ENCODE peak calls at places on chromosomes 6 and 20, in four cellular contexts. H is K562, X is HepG2, L is GM12878. G is an unnamed sample.

GRCh38 chr6:14722704-14723103 is 523.2 kb upstream of the JARID2 start:
- DNase-seq in H (no peak), X (no peak), L (no peak), G (no peak)

GRCh38 chr6:137799950-137800568 is 67.0 kb upstream of the TNFAIP3 start:
- DNase-seq in H (peak), X (peak), L (no peak), G (no peak)

GRCh38 chr20:20373046-20373706 is 5.3 kb downstream of the INSM1 start:
- DNase-seq in H (no peak), X (no peak), L (no peak), G (no peak)

GRCh38 chr6:109187399-109188114 is 92.2 kb downstream of the CEP57L1 start:
- DNase-seq in H (peak), X (peak), L (no peak), G (peak)

GRCh38 chr20:17735206-17735804 is 35.5 kb downstream of the BANF2 start:
- DNase-seq in H (no peak), X (no peak), L (no peak), G (no peak)

GRCh38 chr6:109687271-109687721 is 3.7 kb downstream of the AK9 start:
- DNase-seq in H (no peak), X (no peak), L (no peak), G (no peak)

GRCh38 chr20:17210983-17211382 is 15.9 kb upstream of the PCSK2 start:
- DNase-seq in H (no peak), X (peak), L (no peak), G (no peak)

GRCh38 chr20:62704341-62704948 is 4.2 kb upstream of the NTSR1 start:
- DNase-seq in H (peak), X (peak), L (no peak), G (no peak)

GRCh38 chr6:139588076-139588639 is 213.7 kb upstream of the CITED2 start:
- DNase-seq in H (peak), X (peak), L (no peak), G (no peak)

GRCh38 chr6:151719070-151719469 is 88.4 kb upstream of the ESR1 start:
- DNase-seq in H (no peak), X (no peak), L (no peak), G (no peak)

GRCh38 chr6:166602928-166603690 is 16.6 kb upstream of the RAMACL start:
- DNase-seq in H (no peak), X (no peak), L (no peak), G (no peak)

GRCh38 chr6:48068326-48069191 is 42.4 kb downstream of the PTCHD4 start:
- DNase-seq in H (no peak), X (no peak), L (no peak), G (peak)

GRCh38 chr6:111916747-111917146 is 43.5 kb upstream of the FYN start:
- DNase-seq in H (no peak), X (no peak), L (no peak), G (no peak)

GRCh38 chr20:11902264-11902663 is 15.4 kb upstream of the BTBD3 start:
- DNase-seq in H (no peak), X (no peak), L (no peak), G (no peak)

GRCh38 chr20:31870703-31871601 is 518 bp downstream of the TTLL9 start:
- DNase-seq in H (no peak), X (no peak), L (no peak), G (peak)

GRCh38 chr20:31871602-31871954 is 1.1 kb downstream of the TTLL9 start:
- DNase-seq in H (no peak), X (no peak), L (no peak), G (no peak)

GRCh38 chr20:31868853-31869672 is 1.3 kb downstream of the DUSP15 start:
- DNase-seq in H (no peak), X (no peak), L (no peak), G (peak)

GRCh38 chr20:31869673-31869941 is 720 bp downstream of the DUSP15 start:
- DNase-seq in H (no peak), X (no peak), L (no peak), G (no peak)

GRCh38 chr20:31869942-31870702 is at the start of the genes DUSP15 and TTLL9:
- DNase-seq in H (peak), X (no peak), L (no peak), G (no peak)
- TF ChIP-seq EZH2 in H (peak), X (peak), L (peak), G (peak)

DNA sequence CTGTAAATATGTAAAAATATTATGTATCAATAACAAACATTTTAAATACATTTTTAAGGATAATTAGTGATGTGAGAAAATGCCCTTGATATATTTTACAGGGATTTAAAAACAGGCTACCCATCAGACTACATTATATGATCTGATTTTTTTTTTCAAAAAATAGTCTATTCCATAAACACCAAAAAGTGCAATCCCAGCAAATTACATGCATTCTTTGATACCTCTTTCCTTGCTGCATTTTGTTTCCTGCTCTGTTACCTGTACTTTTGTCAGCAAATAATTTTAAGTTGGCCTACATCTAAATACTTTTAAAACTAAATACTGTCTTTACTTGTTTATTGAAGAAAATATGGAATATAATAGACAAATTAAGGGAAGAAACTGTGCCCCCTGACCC is 306.2 kb upstream of the ARID1B start:
- DNase-seq in H (no peak), X (no peak), L (no peak), G (no peak)
- TF ChIP-seq BRCA1 in H (no peak), X (no peak), L (no peak), G (no peak)

DNA sequence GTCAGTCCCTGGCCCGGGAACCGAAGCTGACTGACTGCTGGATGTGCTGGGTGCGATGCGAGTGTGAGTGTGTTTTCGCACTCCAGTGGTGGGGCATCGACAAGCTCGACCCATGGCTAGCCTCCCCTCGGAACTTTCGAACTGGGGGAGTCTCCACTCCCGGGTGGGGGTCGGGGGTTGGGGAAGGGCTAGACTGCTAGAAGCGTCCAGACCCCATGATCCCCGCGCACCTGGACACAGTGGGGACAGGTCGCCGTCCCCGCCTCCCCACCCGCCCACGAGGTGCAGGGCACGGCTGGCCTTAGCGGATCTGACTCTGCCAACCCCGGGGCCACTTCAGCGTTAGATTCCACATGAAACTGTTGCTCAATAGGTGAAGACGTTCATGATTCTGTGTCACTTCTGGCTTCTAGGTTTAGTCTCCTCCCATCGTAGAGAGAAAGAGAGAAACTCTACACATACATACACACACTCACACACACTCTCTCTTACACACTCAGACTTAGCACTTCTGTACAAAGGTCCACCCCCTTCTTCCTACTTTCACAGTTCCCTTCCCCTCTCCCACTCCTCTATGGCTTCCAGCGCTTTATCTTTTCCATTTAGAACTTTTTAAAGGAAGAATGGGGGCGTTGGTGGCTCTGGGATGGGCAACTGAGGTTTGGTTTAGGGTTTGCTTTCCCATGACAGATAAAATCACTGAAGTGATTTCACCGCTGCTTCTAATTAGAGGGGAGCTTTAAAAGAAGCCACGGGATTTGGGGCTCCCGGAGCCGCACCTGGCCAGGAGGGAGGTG is 5.1 kb upstream of the TFAP2A start:
- DNase-seq in H (no peak), X (no peak), L (no peak), G (no peak)
- TF ChIP-seq EZH2 in H (no peak), X (no peak), L (no peak), G (no peak)

GRCh38 chr20:10670521-10671220 is 3.1 kb downstream of the JAG1 start:
- DNase-seq in H (no peak), X (peak), L (peak), G (no peak)

GRCh38 chr20:10673176-10673830 is 496 bp downstream of the JAG1 start:
- DNase-seq in H (peak), X (no peak), L (no peak), G (no peak)

GRCh38 chr20:10671221-10671849 is 2.5 kb downstream of the JAG1 start:
- DNase-seq in H (peak), X (peak), L (peak), G (no peak)

GRCh38 chr20:10672579-10673127 is 1.1 kb downstream of the JAG1 start:
- DNase-seq in H (no peak), X (peak), L (no peak), G (peak)

GRCh38 chr20:10671850-10672578 is 1.8 kb downstream of the JAG1 start:
- DNase-seq in H (peak), X (no peak), L (no peak), G (no peak)
- TF ChIP-seq BRCA1 in H (no peak), X (no peak), L (no peak), G (no peak)

DNA sequence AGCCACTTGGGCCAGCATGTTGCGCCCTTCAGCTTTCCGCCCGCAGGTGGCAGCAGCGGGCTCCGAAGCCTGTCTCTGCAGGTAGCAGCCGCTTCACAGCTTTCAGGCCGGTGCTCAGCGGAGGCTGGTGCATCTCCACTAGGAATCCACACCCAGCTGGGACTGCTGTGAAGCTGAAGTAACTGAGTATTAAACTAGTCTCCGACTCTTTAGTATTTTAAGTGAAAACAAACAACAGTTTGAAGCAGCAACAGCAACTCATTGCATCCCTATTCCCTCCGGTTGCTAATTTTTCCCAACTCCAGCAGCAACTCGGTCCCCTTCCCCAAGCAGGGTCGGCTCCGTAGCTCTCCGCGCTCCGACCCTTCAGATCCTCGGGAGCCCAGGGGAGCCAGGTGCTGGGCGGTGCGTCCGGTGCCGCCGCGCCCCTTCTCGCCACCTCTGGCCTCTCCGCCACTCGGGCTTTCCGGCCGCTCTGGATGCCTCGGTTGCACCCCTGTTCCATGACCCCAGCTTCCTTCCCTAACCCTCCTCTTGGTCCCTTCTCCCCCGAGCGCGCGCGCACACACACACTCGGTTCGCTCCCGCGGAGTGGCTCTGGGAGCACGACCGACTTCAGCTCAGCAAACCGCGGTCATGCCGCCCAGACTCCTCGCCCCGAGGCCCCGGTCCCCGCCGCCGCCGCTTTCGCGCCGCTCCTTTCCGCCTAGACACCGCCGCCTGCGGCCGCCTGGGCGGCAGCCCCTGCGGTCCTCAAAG is 789 bp upstream of the NKAIN2 start:
- DNase-seq in H (peak), X (peak), L (no peak), G (peak)
- TF ChIP-seq EZH2 in H (no peak), X (peak), L (peak), G (peak)

DNA sequence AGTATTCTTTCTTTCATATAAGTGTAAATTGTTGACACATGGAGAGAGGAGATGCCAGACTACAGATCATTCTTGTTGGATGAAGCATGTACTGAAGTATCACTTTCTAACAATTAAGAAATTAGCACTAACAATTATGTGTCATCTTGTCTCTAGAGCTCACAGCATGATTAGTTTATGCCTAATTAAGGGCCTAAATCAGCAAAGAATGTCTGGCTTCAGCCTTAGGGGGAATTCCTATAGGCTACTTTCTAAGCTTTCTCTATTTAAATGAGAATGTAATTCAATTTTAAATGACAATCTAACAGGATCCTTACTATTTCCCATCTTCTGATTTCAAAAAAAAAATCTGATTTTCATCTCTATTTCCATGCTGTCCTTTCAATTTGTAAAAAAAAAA is 371.0 kb downstream of the EPHA7 start:
- DNase-seq in H (no peak), X (no peak), L (no peak), G (no peak)
- TF ChIP-seq BRCA1 in H (no peak), X (no peak), L (no peak), G (no peak)

DNA sequence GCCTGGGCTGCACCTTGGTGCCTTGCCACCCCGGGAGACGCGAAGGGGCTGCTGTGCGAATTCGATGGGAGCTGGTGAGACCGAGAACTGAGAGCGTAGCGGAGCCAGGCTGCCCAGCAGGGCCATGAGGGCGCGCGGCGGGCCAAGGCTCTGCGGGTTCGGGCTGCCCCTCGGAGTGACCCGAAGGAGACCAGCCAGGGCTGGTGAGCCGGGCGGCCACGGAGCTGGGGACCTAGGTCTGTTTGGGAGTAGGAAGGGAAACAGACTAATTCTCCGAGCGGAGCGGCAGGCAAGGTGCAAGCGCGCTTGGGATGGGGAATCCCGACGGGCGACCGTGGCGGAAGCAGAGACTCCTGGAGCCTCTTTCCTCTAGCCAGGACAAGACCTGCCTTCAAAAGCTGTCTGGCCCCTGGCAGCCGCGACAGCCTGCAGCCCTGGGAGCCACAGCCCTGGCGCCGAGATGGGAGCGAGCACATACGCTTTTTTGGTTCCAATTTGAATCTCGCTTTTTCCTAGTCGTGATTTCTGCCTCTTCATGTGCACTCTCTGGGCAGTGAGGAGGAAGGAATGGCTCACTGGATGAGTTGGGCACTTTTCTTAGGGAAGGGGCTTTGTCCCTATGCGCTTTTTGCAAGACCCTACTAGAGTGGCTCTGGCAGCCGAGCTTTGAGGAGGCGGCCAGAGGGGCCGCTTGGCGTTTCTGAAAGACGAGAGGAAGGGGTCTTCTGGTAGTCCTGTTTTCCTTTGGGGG is 777 bp downstream of the SYNDIG1 start:
- DNase-seq in H (no peak), X (no peak), L (no peak), G (no peak)
- TF ChIP-seq EZH2 in H (no peak), X (peak), L (no peak), G (no peak)